ENCODE peak calls at places on chromosome 6, in six cellular contexts. X, P, S, I, R and T are unnamed samples.

GRCh38 chr6:109024784-109025183 is 69.9 kb downstream of the SESN1 start:
- DNase-seq in S (no peak), P (peak), I (no peak), X (no peak), R (no peak), T (no peak)

GRCh38 chr6:118128755-118129154 is 221.7 kb downstream of the SLC35F1 start:
- DNase-seq in S (no peak), P (no peak), X (no peak), I (no peak), R (no peak), T (no peak)

GRCh38 chr6:11208267-11208666 is 24.2 kb downstream of the NEDD9 start:
- DNase-seq in I (no peak), P (no peak), R (no peak), X (no peak), S (no peak), T (no peak)

GRCh38 chr6:158032354-158032733 is 50.7 kb downstream of the SYNJ2 start:
- DNase-seq in R (no peak), X (no peak), I (no peak), S (no peak), P (no peak), T (no peak)

GRCh38 chr6:89298680-89299450 is 16.2 kb downstream of the GABRR2 start:
- DNase-seq in P (no peak), I (no peak), S (peak), X (no peak), R (peak), T (peak)

GRCh38 chr6:136549359-136550044 is 720 bp downstream of the MAP7 start:
- DNase-seq in P (peak), S (no peak), R (no peak), I (no peak), X (no peak), T (no peak)

GRCh38 chr6:1322725-1323219 is 10.9 kb downstream of the FOXQ1 start:
- DNase-seq in P (no peak), S (no peak), R (peak), X (no peak), I (no peak), T (no peak)

GRCh38 chr6:90295854-90296345 is 743 bp downstream of the BACH2 start:
- DNase-seq in S (no peak), R (no peak), X (no peak), I (peak), P (peak), T (no peak)

GRCh38 chr6:21496749-21497148 is 96.8 kb upstream of the SOX4 start:
- DNase-seq in X (no peak), S (no peak), I (no peak), P (no peak), R (no peak), T (no peak)

GRCh38 chr6:30322527-30323501 is 3.9 kb upstream of the TRIM39 start:
- DNase-seq in P (peak), S (no peak), R (no peak), X (no peak), I (no peak), T (no peak)

GRCh38 chr6:114280239-114280982 is 62.4 kb downstream of the HS3ST5 start:
- DNase-seq in P (no peak), X (no peak), S (no peak), R (no peak), I (no peak), T (no peak)

GRCh38 chr6:22145823-22146379 is 150.9 kb downstream of the PRL start:
- DNase-seq in P (peak), R (no peak), X (peak), I (peak), S (no peak), T (no peak)

DNA sequence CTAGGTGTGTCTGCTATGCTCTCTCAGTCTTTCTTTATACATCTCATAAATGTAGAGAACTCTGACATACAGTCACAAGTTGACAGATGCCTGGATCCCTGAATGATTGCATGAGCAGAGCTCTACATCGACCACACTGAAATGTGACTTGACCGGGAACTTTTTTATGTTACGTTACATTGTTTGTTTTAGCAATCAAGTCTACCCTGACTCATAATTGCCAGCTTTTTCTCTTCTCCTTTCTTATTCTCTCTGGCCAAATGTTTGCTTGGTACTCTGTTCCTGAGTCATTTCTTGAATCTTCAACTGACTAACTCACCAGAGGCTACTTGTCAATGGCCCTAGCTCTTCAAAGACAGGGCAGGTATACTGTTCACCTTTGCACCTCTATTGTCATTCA is 213.6 kb upstream of the DTNBP1 start:
- DNase-seq in X (no peak), P (no peak), I (no peak), R (no peak), S (peak), T (no peak)
- TF ChIP-seq JUND in X (no peak), P (no peak), I (no peak), R (no peak), S (peak), T (no peak)

DNA sequence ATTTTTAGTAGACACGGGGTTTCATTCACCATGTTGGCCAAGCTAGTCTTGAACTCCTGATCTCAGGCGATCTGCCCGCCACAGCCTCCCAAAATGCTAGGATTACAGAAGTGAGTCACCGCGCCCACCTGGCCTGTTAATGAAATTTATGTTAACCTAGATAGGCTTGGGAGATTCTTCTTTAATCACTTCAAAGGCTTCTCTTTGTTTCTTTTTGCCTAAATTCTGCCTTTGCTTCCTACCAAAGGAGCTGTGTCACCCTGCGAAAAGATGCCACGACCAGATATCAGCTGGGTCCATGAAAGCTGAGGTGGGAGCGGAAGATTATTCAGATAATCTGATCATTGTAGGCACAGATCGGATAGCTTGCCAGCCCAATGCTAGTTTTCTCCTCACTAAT is 75.3 kb downstream of the GMPR start:
- DNase-seq in S (no peak), R (no peak), X (no peak), I (no peak), P (no peak), T (no peak)
- TF ChIP-seq JUND in S (no peak), R (no peak), X (no peak), I (no peak), P (no peak), T (no peak)

GRCh38 chr6:167744681-167745659 is 81.7 kb upstream of the AFDN start:
- DNase-seq in I (no peak), P (no peak), R (no peak), S (no peak), X (no peak), T (no peak)

GRCh38 chr6:167746377-167747151 is 80.1 kb upstream of the AFDN start:
- DNase-seq in I (no peak), R (no peak), P (no peak), S (no peak), X (no peak), T (no peak)

GRCh38 chr6:167739721-167740475 is 86.8 kb upstream of the AFDN start:
- DNase-seq in P (no peak), X (no peak), S (no peak), I (no peak), R (no peak), T (no peak)

GRCh38 chr6:167745660-167746376 is 80.9 kb upstream of the AFDN start:
- DNase-seq in P (no peak), R (no peak), I (no peak), S (no peak), X (no peak), T (no peak)

DNA sequence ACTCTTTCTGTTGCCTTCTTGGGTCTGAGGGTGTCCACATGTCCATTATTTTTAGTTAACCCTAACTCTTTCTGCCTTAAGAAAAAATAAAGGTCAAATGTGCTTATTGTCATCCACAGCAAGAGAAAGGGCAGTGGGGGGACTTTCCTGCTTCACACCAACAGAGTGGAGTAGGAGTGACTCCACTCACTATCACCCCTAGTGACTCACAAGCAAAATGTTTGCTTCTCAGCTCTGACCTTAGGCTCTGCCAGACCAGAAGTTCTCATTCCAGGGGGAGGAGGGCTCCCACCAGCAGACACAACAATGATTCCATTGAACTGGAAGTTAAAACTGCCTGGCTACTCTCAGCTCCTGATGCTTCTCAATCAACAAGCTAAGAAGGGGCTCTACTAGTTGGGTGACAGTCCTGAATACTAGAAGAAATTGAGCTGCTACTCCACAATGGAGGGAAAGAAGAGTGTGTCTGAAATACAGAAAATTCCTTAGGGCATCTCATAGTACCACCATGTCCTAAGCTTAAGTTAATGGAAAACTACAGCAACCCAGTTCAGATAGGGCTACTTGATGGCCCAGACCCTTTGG is 83.9 kb upstream of the AFDN start:
- DNase-seq in I (no peak), P (no peak), S (no peak), R (peak), X (no peak), T (peak)
- TF ChIP-seq JUND in I (no peak), P (no peak), S (no peak), R (no peak), X (no peak), T (no peak)

GRCh38 chr6:17910178-17910577 is 77.3 kb downstream of the KIF13A start:
- DNase-seq in I (no peak), S (no peak), R (no peak), P (no peak), X (no peak), T (no peak)
- TF ChIP-seq JUND in I (no peak), S (no peak), R (no peak), P (no peak), X (no peak), T (no peak)

DNA sequence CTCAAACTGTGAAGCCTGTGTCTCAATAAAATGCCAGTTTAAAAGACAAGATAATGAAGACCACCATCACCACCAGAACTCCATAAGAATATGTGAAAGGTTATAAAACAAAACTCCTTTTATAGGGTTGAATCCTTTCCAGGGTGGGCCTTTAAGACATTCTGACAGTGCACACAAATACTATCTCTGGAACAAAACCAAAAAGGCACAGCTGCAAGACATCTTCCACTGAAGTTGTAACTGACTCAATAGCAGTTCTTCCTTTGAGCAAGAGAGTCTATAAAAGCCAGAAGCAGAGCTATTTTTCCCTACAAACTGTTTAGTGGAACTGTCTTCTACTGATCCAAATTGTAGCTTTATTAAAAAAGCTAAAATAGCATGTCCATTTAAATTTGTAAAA is 81.6 kb downstream of the EPB41L2 start:
- DNase-seq in P (no peak), R (no peak), S (no peak), I (no peak), X (no peak), T (no peak)
- TF ChIP-seq JUND in P (no peak), R (no peak), S (no peak), I (no peak), X (no peak), T (no peak)

GRCh38 chr6:44234101-44235090 is 11.0 kb downstream of the SLC29A1 start:
- DNase-seq in I (peak), R (peak), X (no peak), S (no peak), P (peak), T (no peak)
- TF ChIP-seq JUND in I (no peak), R (no peak), X (no peak), S (no peak), P (no peak), T (no peak)

GRCh38 chr6:41332842-41333736 is 2.3 kb upstream of the NCR2 start:
- DNase-seq in I (no peak), P (no peak), R (no peak), X (no peak), S (no peak), T (no peak)
- TF ChIP-seq JUND in I (no peak), P (no peak), R (no peak), X (no peak), S (no peak), T (no peak)

GRCh38 chr6:56659721-56660373 is 17.2 kb upstream of the DST start:
- DNase-seq in R (no peak), P (peak), I (no peak), S (peak), X (no peak), T (no peak)
- TF ChIP-seq JUND in R (no peak), P (no peak), I (no peak), S (no peak), X (no peak), T (no peak)

GRCh38 chr6:169903122-169903521 is 151.7 kb downstream of the ERMARD start:
- DNase-seq in P (no peak), X (no peak), S (no peak), R (no peak), I (no peak), T (no peak)

GRCh38 chr6:169904051-169904922 is 152.9 kb downstream of the ERMARD start:
- DNase-seq in P (no peak), X (no peak), I (no peak), R (no peak), S (no peak), T (no peak)

GRCh38 chr6:169899481-169900145 is 148.2 kb downstream of the ERMARD start:
- DNase-seq in S (no peak), P (no peak), I (no peak), X (no peak), R (no peak), T (no peak)

GRCh38 chr6:169902604-169903003 is 151.2 kb downstream of the ERMARD start:
- DNase-seq in S (no peak), R (no peak), I (no peak), P (no peak), X (no peak), T (no peak)

DNA sequence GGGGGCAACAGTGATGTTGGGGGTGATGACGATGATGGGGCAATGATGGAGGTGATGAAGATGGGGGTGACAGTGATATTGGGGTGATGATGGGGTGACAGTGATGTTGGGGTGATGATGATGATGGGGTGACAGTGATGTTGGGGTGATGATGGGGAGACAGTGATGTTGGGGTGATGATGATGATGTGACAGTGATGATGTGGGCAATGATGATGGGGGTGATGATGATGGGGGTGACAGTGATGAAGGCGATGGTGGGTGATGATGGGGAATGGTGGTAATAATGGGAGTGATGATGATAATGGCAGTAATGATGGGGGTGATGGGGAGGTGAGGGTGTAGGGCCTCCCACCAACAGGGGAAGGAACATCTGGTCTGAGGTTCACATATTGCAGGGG is 150.6 kb downstream of the ERMARD start:
- DNase-seq in R (no peak), X (no peak), P (no peak), I (no peak), S (no peak), T (no peak)
- TF ChIP-seq JUND in R (no peak), X (no peak), P (no peak), I (no peak), S (no peak), T (no peak)